ENCODE peak calls at places on chromosomes 1 and 21, in eight cellular contexts. T is sciatic nerve; U is left cardiac atrium; O is stimulated activated naive CD8-positive, alpha-beta T cell treated with anti-CD3 and anti-CD28 coated beads, Interleukin-15, Interleukin-2, amounts not matched to agents 100 U/mL and 50 U/mL, for 24 hours; Y is activated CD8-positive, alpha-beta memory T cell treated with anti-CD3 and anti-CD28 coated beads, Interleukin-2, amount 10 ng/mL, durations not matched to agents 7 days and 5 days; J is PC-3; W is effector memory CD8-positive, alpha-beta T cell; C is CD4-positive, alpha-beta T cell. P is an unnamed sample.

GRCh38 chr1:181443231-181443853 is 40.0 kb upstream of the CACNA1E start:
- ATAC-seq in U (no peak), W (no peak), J (no peak), Y (no peak), T (no peak), O (no peak), C (no peak), P (no peak)

GRCh38 chr21:32747396-32747795 is 19.6 kb upstream of the SYNJ1 start:
- ATAC-seq in Y (no peak), J (no peak), C (peak), O (peak), W (no peak), U (no peak), T (no peak), P (no peak)

GRCh38 chr1:58783090-58783992 is 506 bp downstream of the JUN start:
- ATAC-seq in Y (peak), U (peak), C (peak), T (peak), J (peak), O (no peak), W (no peak), P (peak)

GRCh38 chr1:23384312-23385058 is 14.8 kb upstream of the ZNF436 start:
- ATAC-seq in Y (no peak), U (peak), J (peak), T (no peak), W (no peak), C (no peak), O (no peak), P (no peak)

GRCh38 chr1:174428033-174428432 is 19.7 kb upstream of the GPR52 start:
- ATAC-seq in O (no peak), W (no peak), J (no peak), Y (no peak), T (no peak), C (no peak), U (no peak), P (no peak)

GRCh38 chr1:14945132-14946010 is 208.2 kb upstream of the TMEM51 start:
- ATAC-seq in T (peak), U (peak), W (no peak), O (no peak), C (no peak), Y (no peak), J (peak), P (no peak)

GRCh38 chr1:236150972-236151371 is 8.6 kb downstream of the GPR137B start:
- ATAC-seq in T (no peak), O (no peak), W (no peak), C (no peak), J (no peak), U (no peak), Y (no peak), P (no peak)

GRCh38 chr1:25168193-25169071 is 63.9 kb downstream of the SYF2 start:
- ATAC-seq in T (no peak), C (no peak), O (no peak), Y (no peak), U (no peak), J (peak), W (no peak), P (no peak)

GRCh38 chr1:42736152-42736551 is 3.9 kb downstream of the CLDN19 start:
- ATAC-seq in T (no peak), W (no peak), O (no peak), C (no peak), U (peak), Y (peak), J (peak), P (no peak)

GRCh38 chr1:10693152-10693496 is 103.3 kb downstream of the CASZ1 start:
- ATAC-seq in W (no peak), Y (no peak), T (no peak), U (no peak), J (no peak), O (no peak), C (no peak), P (no peak)

P was measured in stimulated activated memory B cell treated with anti-CD40 and anti-IgM and Interleukin-4, amounts not matched to agents 10 μg/mL and 1 μg/mL and 100 μg/mL, for 72 hours.